ENCODE peak calls at places on chromosomes 6 and 20, in five cellular contexts. P is GM04503; B is lower lobe of right lung; D is stimulated activated CD4-positive, alpha-beta T cell treated with anti-CD3 and anti-CD28 coated beads, Interleukin-12 subunit alpha, Interleukin-12 subunit beta, amount 100 ng/mL, for 4 hours; Y is NCI-H2171. V is an unnamed sample.

GRCh38 chr6:22470454-22471368 is 98.7 kb upstream of the HDGFL1 start:
- DNase-seq in P (no peak), B (peak), D (no peak), Y (no peak), V (no peak)

GRCh38 chr6:106084973-106085686 is 1.0 kb upstream of the PRDM1 start:
- DNase-seq in P (no peak), B (no peak), D (no peak), Y (no peak), V (no peak)

GRCh38 chr6:3729603-3730344 is 21.7 kb downstream of the PXDC1 start:
- DNase-seq in P (no peak), B (no peak), D (no peak), Y (no peak), V (no peak)

GRCh38 chr20:59823860-59824259 is 109.6 kb downstream of the SYCP2 start:
- DNase-seq in P (no peak), B (no peak), D (no peak), Y (no peak), V (no peak)

GRCh38 chr6:119444642-119445557 is 95.3 kb upstream of the MAN1A1 start:
- DNase-seq in P (no peak), B (no peak), D (no peak), Y (no peak), V (no peak)

GRCh38 chr20:54347216-54347833 is 128.1 kb upstream of the DOK5 start:
- DNase-seq in P (no peak), B (no peak), D (no peak), Y (no peak), V (no peak)

GRCh38 chr6:112571486-112571885 is 224.4 kb downstream of the RFPL4B start:
- DNase-seq in P (no peak), B (no peak), D (no peak), Y (no peak), V (no peak)

GRCh38 chr20:51712501-51713212 is 55.5 kb downstream of the ATP9A start:
- DNase-seq in P (no peak), B (no peak), D (no peak), Y (no peak), V (no peak)

GRCh38 chr6:14440215-14440890 is 322.8 kb downstream of the CD83 start:
- DNase-seq in P (no peak), B (no peak), D (no peak), Y (no peak), V (no peak)

GRCh38 chr6:47094351-47094925 is 52.3 kb upstream of the ADGRF1 start:
- DNase-seq in P (no peak), B (no peak), D (no peak), Y (no peak), V (no peak)

V was measured in naive B cell.